ENCODE peak calls at places on chromosomes 5 and 9, in seven cellular contexts. One of them, this sample, is unnamed.

GRCh38 chr5:152349683-152350526 is 55.2 kb downstream of the NMUR2 start:
- DNase-seq in A549: peak; percentile 24
- DNase-seq in HS-27A: no peak
- DNase-seq in ecto neural progenitor cell: peak; percentile 58
- DNase-seq in posterior vena cava: peak; percentile 71
- DNase-seq in activated CD4-positive, CD25-positive, alpha-beta regulatory T cell treated with anti-CD3 and anti-CD28 coated beads, Interleukin-2, amount 50 U/mL, for 72 hours: no peak
- DNase-seq in mesothelial cell of epicardium: peak; percentile 40
- DNase-seq in this sample: no peak

GRCh38 chr5:122492675-122493074 is 180.6 kb downstream of the SNCAIP start:
- DNase-seq in A549: peak; percentile 24
- DNase-seq in HS-27A: no peak
- DNase-seq in ecto neural progenitor cell: no peak
- DNase-seq in posterior vena cava: no peak
- DNase-seq in activated CD4-positive, CD25-positive, alpha-beta regulatory T cell treated with anti-CD3 and anti-CD28 coated beads, Interleukin-2, amount 50 U/mL, for 72 hours: no peak
- DNase-seq in mesothelial cell of epicardium: no peak
- DNase-seq in this sample: no peak

GRCh38 chr5:151208481-151208914 is 15.4 kb downstream of the CCDC69 start:
- DNase-seq in A549: no peak
- DNase-seq in HS-27A: no peak
- DNase-seq in ecto neural progenitor cell: no peak
- DNase-seq in posterior vena cava: peak; percentile 78
- DNase-seq in activated CD4-positive, CD25-positive, alpha-beta regulatory T cell treated with anti-CD3 and anti-CD28 coated beads, Interleukin-2, amount 50 U/mL, for 72 hours: no peak
- DNase-seq in mesothelial cell of epicardium: no peak
- DNase-seq in this sample: no peak

GRCh38 chr9:72592501-72593403 is 71.3 kb downstream of the TMC1 start:
- DNase-seq in A549: peak; percentile 78
- DNase-seq in HS-27A: no peak
- DNase-seq in ecto neural progenitor cell: no peak
- DNase-seq in posterior vena cava: no peak
- DNase-seq in activated CD4-positive, CD25-positive, alpha-beta regulatory T cell treated with anti-CD3 and anti-CD28 coated beads, Interleukin-2, amount 50 U/mL, for 72 hours: no peak
- DNase-seq in mesothelial cell of epicardium: no peak
- DNase-seq in this sample: no peak

GRCh38 chr5:1514027-1514818 is 9.5 kb downstream of the LPCAT1 start:
- DNase-seq in A549: no peak
- DNase-seq in HS-27A: no peak
- DNase-seq in ecto neural progenitor cell: no peak
- DNase-seq in posterior vena cava: peak; percentile 76
- DNase-seq in activated CD4-positive, CD25-positive, alpha-beta regulatory T cell treated with anti-CD3 and anti-CD28 coated beads, Interleukin-2, amount 50 U/mL, for 72 hours: peak; percentile 14
- DNase-seq in mesothelial cell of epicardium: peak; percentile 38
- DNase-seq in this sample: peak; percentile 59

GRCh38 chr5:142819292-142819691 is 49.1 kb downstream of the ARHGAP26 start:
- DNase-seq in A549: no peak
- DNase-seq in HS-27A: no peak
- DNase-seq in ecto neural progenitor cell: no peak
- DNase-seq in posterior vena cava: no peak
- DNase-seq in activated CD4-positive, CD25-positive, alpha-beta regulatory T cell treated with anti-CD3 and anti-CD28 coated beads, Interleukin-2, amount 50 U/mL, for 72 hours: no peak
- DNase-seq in mesothelial cell of epicardium: no peak
- DNase-seq in this sample: no peak

GRCh38 chr5:34411470-34412346 is 244.4 kb upstream of the RAI14 start:
- DNase-seq in A549: no peak
- DNase-seq in HS-27A: no peak
- DNase-seq in ecto neural progenitor cell: no peak
- DNase-seq in posterior vena cava: no peak
- DNase-seq in activated CD4-positive, CD25-positive, alpha-beta regulatory T cell treated with anti-CD3 and anti-CD28 coated beads, Interleukin-2, amount 50 U/mL, for 72 hours: no peak
- DNase-seq in mesothelial cell of epicardium: no peak
- DNase-seq in this sample: no peak

GRCh38 chr5:36108758-36109245 is 42.1 kb upstream of the UGT3A2 start:
- DNase-seq in A549: no peak
- DNase-seq in HS-27A: no peak
- DNase-seq in ecto neural progenitor cell: no peak
- DNase-seq in posterior vena cava: no peak
- DNase-seq in activated CD4-positive, CD25-positive, alpha-beta regulatory T cell treated with anti-CD3 and anti-CD28 coated beads, Interleukin-2, amount 50 U/mL, for 72 hours: no peak
- DNase-seq in mesothelial cell of epicardium: no peak
- DNase-seq in this sample: no peak

GRCh38 chr5:132446621-132447020 is 44.0 kb downstream of the IRF1 start:
- DNase-seq in A549: no peak
- DNase-seq in HS-27A: no peak
- DNase-seq in ecto neural progenitor cell: no peak
- DNase-seq in posterior vena cava: peak; percentile 90
- DNase-seq in activated CD4-positive, CD25-positive, alpha-beta regulatory T cell treated with anti-CD3 and anti-CD28 coated beads, Interleukin-2, amount 50 U/mL, for 72 hours: no peak
- DNase-seq in mesothelial cell of epicardium: no peak
- DNase-seq in this sample: no peak

GRCh38 chr9:124473310-124473709 is 23.1 kb downstream of the ADGRD2 start:
- DNase-seq in A549: no peak
- DNase-seq in HS-27A: no peak
- DNase-seq in ecto neural progenitor cell: no peak
- DNase-seq in posterior vena cava: no peak
- DNase-seq in activated CD4-positive, CD25-positive, alpha-beta regulatory T cell treated with anti-CD3 and anti-CD28 coated beads, Interleukin-2, amount 50 U/mL, for 72 hours: no peak
- DNase-seq in mesothelial cell of epicardium: no peak
- DNase-seq in this sample: no peak

GRCh38 chr9:110183208-110184145 is 24.5 kb downstream of the C9orf152 start:
- DNase-seq in A549: peak; percentile 82
- DNase-seq in HS-27A: peak; percentile 26
- DNase-seq in ecto neural progenitor cell: peak; percentile 65
- DNase-seq in posterior vena cava: no peak
- DNase-seq in activated CD4-positive, CD25-positive, alpha-beta regulatory T cell treated with anti-CD3 and anti-CD28 coated beads, Interleukin-2, amount 50 U/mL, for 72 hours: peak; percentile 38
- DNase-seq in mesothelial cell of epicardium: peak; percentile 64
- DNase-seq in this sample: no peak

GRCh38 chr9:113581865-113582697 is 118.6 kb downstream of the RGS3 start:
- DNase-seq in A549: no peak
- DNase-seq in HS-27A: no peak
- DNase-seq in ecto neural progenitor cell: no peak
- DNase-seq in posterior vena cava: peak; percentile 93
- DNase-seq in activated CD4-positive, CD25-positive, alpha-beta regulatory T cell treated with anti-CD3 and anti-CD28 coated beads, Interleukin-2, amount 50 U/mL, for 72 hours: peak; percentile 60
- DNase-seq in mesothelial cell of epicardium: no peak
- DNase-seq in this sample: peak; percentile 95

GRCh38 chr5:173880306-173880985 is 7.7 kb upstream of the CPEB4 start:
- DNase-seq in A549: peak; percentile 33
- DNase-seq in HS-27A: peak; percentile 29
- DNase-seq in ecto neural progenitor cell: no peak
- DNase-seq in posterior vena cava: no peak
- DNase-seq in activated CD4-positive, CD25-positive, alpha-beta regulatory T cell treated with anti-CD3 and anti-CD28 coated beads, Interleukin-2, amount 50 U/mL, for 72 hours: no peak
- DNase-seq in mesothelial cell of epicardium: no peak
- DNase-seq in this sample: no peak

GRCh38 chr5:55533806-55534435 is 843 bp downstream of the PLPP1 start:
- DNase-seq in A549: peak; percentile 45
- DNase-seq in HS-27A: no peak
- DNase-seq in ecto neural progenitor cell: peak; percentile 81
- DNase-seq in posterior vena cava: no peak
- DNase-seq in activated CD4-positive, CD25-positive, alpha-beta regulatory T cell treated with anti-CD3 and anti-CD28 coated beads, Interleukin-2, amount 50 U/mL, for 72 hours: no peak
- DNase-seq in mesothelial cell of epicardium: peak; percentile 68
- DNase-seq in this sample: no peak

GRCh38 chr9:134355561-134356278 is 29.5 kb downstream of the RXRA start:
- DNase-seq in A549: no peak
- DNase-seq in HS-27A: no peak
- DNase-seq in ecto neural progenitor cell: no peak
- DNase-seq in posterior vena cava: no peak
- DNase-seq in activated CD4-positive, CD25-positive, alpha-beta regulatory T cell treated with anti-CD3 and anti-CD28 coated beads, Interleukin-2, amount 50 U/mL, for 72 hours: no peak
- DNase-seq in mesothelial cell of epicardium: no peak
- DNase-seq in this sample: no peak

GRCh38 chr9:76159288-76159926 is 234.8 kb downstream of the RFK start:
- DNase-seq in A549: no peak
- DNase-seq in HS-27A: no peak
- DNase-seq in ecto neural progenitor cell: no peak
- DNase-seq in posterior vena cava: no peak
- DNase-seq in activated CD4-positive, CD25-positive, alpha-beta regulatory T cell treated with anti-CD3 and anti-CD28 coated beads, Interleukin-2, amount 50 U/mL, for 72 hours: no peak
- DNase-seq in mesothelial cell of epicardium: no peak
- DNase-seq in this sample: no peak

GRCh38 chr9:2320126-2320525 is 301.5 kb upstream of the VLDLR start:
- DNase-seq in A549: no peak
- DNase-seq in HS-27A: no peak
- DNase-seq in ecto neural progenitor cell: no peak
- DNase-seq in posterior vena cava: no peak
- DNase-seq in activated CD4-positive, CD25-positive, alpha-beta regulatory T cell treated with anti-CD3 and anti-CD28 coated beads, Interleukin-2, amount 50 U/mL, for 72 hours: no peak
- DNase-seq in mesothelial cell of epicardium: no peak
- DNase-seq in this sample: no peak

GRCh38 chr9:132144708-132145365 is 17.0 kb upstream of the NTNG2 start:
- DNase-seq in A549: peak; percentile 38
- DNase-seq in HS-27A: no peak
- DNase-seq in ecto neural progenitor cell: no peak
- DNase-seq in posterior vena cava: no peak
- DNase-seq in activated CD4-positive, CD25-positive, alpha-beta regulatory T cell treated with anti-CD3 and anti-CD28 coated beads, Interleukin-2, amount 50 U/mL, for 72 hours: no peak
- DNase-seq in mesothelial cell of epicardium: no peak
- DNase-seq in this sample: peak; percentile 1

GRCh38 chr9:114688892-114689291 is 6.9 kb upstream of the TEX48 start:
- DNase-seq in A549: no peak
- DNase-seq in HS-27A: no peak
- DNase-seq in ecto neural progenitor cell: no peak
- DNase-seq in posterior vena cava: no peak
- DNase-seq in activated CD4-positive, CD25-positive, alpha-beta regulatory T cell treated with anti-CD3 and anti-CD28 coated beads, Interleukin-2, amount 50 U/mL, for 72 hours: no peak
- DNase-seq in mesothelial cell of epicardium: no peak
- DNase-seq in this sample: no peak

GRCh38 chr5:491119-491855 is 33.0 kb downstream of the SLC9A3 start:
- DNase-seq in A549: no peak
- DNase-seq in HS-27A: no peak
- DNase-seq in ecto neural progenitor cell: no peak
- DNase-seq in posterior vena cava: no peak
- DNase-seq in activated CD4-positive, CD25-positive, alpha-beta regulatory T cell treated with anti-CD3 and anti-CD28 coated beads, Interleukin-2, amount 50 U/mL, for 72 hours: no peak
- DNase-seq in mesothelial cell of epicardium: no peak
- DNase-seq in this sample: no peak

GRCh38 chr5:34758514-34758913 is 80.5 kb upstream of the TTC23L start:
- DNase-seq in A549: no peak
- DNase-seq in HS-27A: no peak
- DNase-seq in ecto neural progenitor cell: no peak
- DNase-seq in posterior vena cava: no peak
- DNase-seq in activated CD4-positive, CD25-positive, alpha-beta regulatory T cell treated with anti-CD3 and anti-CD28 coated beads, Interleukin-2, amount 50 U/mL, for 72 hours: no peak
- DNase-seq in mesothelial cell of epicardium: no peak
- DNase-seq in this sample: no peak

GRCh38 chr9:97518909-97519307 is 17.4 kb downstream of the TMOD1 start:
- DNase-seq in A549: peak; percentile 79
- DNase-seq in HS-27A: no peak
- DNase-seq in ecto neural progenitor cell: no peak
- DNase-seq in posterior vena cava: peak; percentile 91
- DNase-seq in activated CD4-positive, CD25-positive, alpha-beta regulatory T cell treated with anti-CD3 and anti-CD28 coated beads, Interleukin-2, amount 50 U/mL, for 72 hours: no peak
- DNase-seq in mesothelial cell of epicardium: no peak
- DNase-seq in this sample: peak; percentile 79

GRCh38 chr5:86623785-86624483 is 6.2 kb downstream of the COX7C start:
- DNase-seq in A549: no peak
- DNase-seq in HS-27A: no peak
- DNase-seq in ecto neural progenitor cell: no peak
- DNase-seq in posterior vena cava: no peak
- DNase-seq in activated CD4-positive, CD25-positive, alpha-beta regulatory T cell treated with anti-CD3 and anti-CD28 coated beads, Interleukin-2, amount 50 U/mL, for 72 hours: no peak
- DNase-seq in mesothelial cell of epicardium: no peak
- DNase-seq in this sample: no peak

GRCh38 chr5:149381986-149382338 is 2.9 kb upstream of the IL17B start:
- DNase-seq in A549: peak; percentile 68
- DNase-seq in HS-27A: no peak
- DNase-seq in ecto neural progenitor cell: peak; percentile 93
- DNase-seq in posterior vena cava: peak; percentile 94
- DNase-seq in activated CD4-positive, CD25-positive, alpha-beta regulatory T cell treated with anti-CD3 and anti-CD28 coated beads, Interleukin-2, amount 50 U/mL, for 72 hours: peak; percentile 77
- DNase-seq in mesothelial cell of epicardium: peak; percentile 88
- DNase-seq in this sample: peak; percentile 90

GRCh38 chr5:33180900-33181299 is 259.9 kb upstream of the TARS1 start:
- DNase-seq in A549: peak; percentile 52
- DNase-seq in HS-27A: peak; percentile 61
- DNase-seq in ecto neural progenitor cell: no peak
- DNase-seq in posterior vena cava: no peak
- DNase-seq in activated CD4-positive, CD25-positive, alpha-beta regulatory T cell treated with anti-CD3 and anti-CD28 coated beads, Interleukin-2, amount 50 U/mL, for 72 hours: no peak
- DNase-seq in mesothelial cell of epicardium: no peak
- DNase-seq in this sample: no peak

GRCh38 chr9:22446589-22446949 is at the start of gene DMRTA1:
- DNase-seq in A549: peak; percentile 74
- DNase-seq in HS-27A: peak; percentile 40
- DNase-seq in ecto neural progenitor cell: peak; percentile 90
- DNase-seq in posterior vena cava: peak; percentile 92
- DNase-seq in activated CD4-positive, CD25-positive, alpha-beta regulatory T cell treated with anti-CD3 and anti-CD28 coated beads, Interleukin-2, amount 50 U/mL, for 72 hours: no peak
- DNase-seq in mesothelial cell of epicardium: peak; percentile 77
- DNase-seq in this sample: peak; percentile 90

GRCh38 chr9:36808246-36808645 is 225.8 kb downstream of the PAX5 start:
- DNase-seq in A549: no peak
- DNase-seq in HS-27A: no peak
- DNase-seq in ecto neural progenitor cell: no peak
- DNase-seq in posterior vena cava: no peak
- DNase-seq in activated CD4-positive, CD25-positive, alpha-beta regulatory T cell treated with anti-CD3 and anti-CD28 coated beads, Interleukin-2, amount 50 U/mL, for 72 hours: no peak
- DNase-seq in mesothelial cell of epicardium: no peak
- DNase-seq in this sample: no peak

GRCh38 chr5:35067985-35068384 is 20.2 kb upstream of the AGXT2 start:
- DNase-seq in A549: no peak
- DNase-seq in HS-27A: no peak
- DNase-seq in ecto neural progenitor cell: no peak
- DNase-seq in posterior vena cava: no peak
- DNase-seq in activated CD4-positive, CD25-positive, alpha-beta regulatory T cell treated with anti-CD3 and anti-CD28 coated beads, Interleukin-2, amount 50 U/mL, for 72 hours: no peak
- DNase-seq in mesothelial cell of epicardium: no peak
- DNase-seq in this sample: no peak

GRCh38 chr5:6525910-6526309 is 77.3 kb downstream of the UBE2QL1 start:
- DNase-seq in A549: peak; percentile 38
- DNase-seq in HS-27A: no peak
- DNase-seq in ecto neural progenitor cell: peak; percentile 62
- DNase-seq in posterior vena cava: no peak
- DNase-seq in activated CD4-positive, CD25-positive, alpha-beta regulatory T cell treated with anti-CD3 and anti-CD28 coated beads, Interleukin-2, amount 50 U/mL, for 72 hours: no peak
- DNase-seq in mesothelial cell of epicardium: no peak
- DNase-seq in this sample: no peak

GRCh38 chr9:110950041-110950645 is 88.1 kb downstream of the LPAR1 start:
- DNase-seq in A549: no peak
- DNase-seq in HS-27A: no peak
- DNase-seq in ecto neural progenitor cell: no peak
- DNase-seq in posterior vena cava: no peak
- DNase-seq in activated CD4-positive, CD25-positive, alpha-beta regulatory T cell treated with anti-CD3 and anti-CD28 coated beads, Interleukin-2, amount 50 U/mL, for 72 hours: no peak
- DNase-seq in mesothelial cell of epicardium: no peak
- DNase-seq in this sample: no peak

GRCh38 chr9:80492221-80492620 is 920.5 kb downstream of the TLE4 start:
- DNase-seq in A549: no peak
- DNase-seq in HS-27A: no peak
- DNase-seq in ecto neural progenitor cell: no peak
- DNase-seq in posterior vena cava: no peak
- DNase-seq in activated CD4-positive, CD25-positive, alpha-beta regulatory T cell treated with anti-CD3 and anti-CD28 coated beads, Interleukin-2, amount 50 U/mL, for 72 hours: no peak
- DNase-seq in mesothelial cell of epicardium: no peak
- DNase-seq in this sample: no peak

GRCh38 chr5:141747646-141748229 is 65.7 kb upstream of the ARAP3 start:
- DNase-seq in A549: no peak
- DNase-seq in HS-27A: no peak
- DNase-seq in ecto neural progenitor cell: no peak
- DNase-seq in posterior vena cava: no peak
- DNase-seq in activated CD4-positive, CD25-positive, alpha-beta regulatory T cell treated with anti-CD3 and anti-CD28 coated beads, Interleukin-2, amount 50 U/mL, for 72 hours: no peak
- DNase-seq in mesothelial cell of epicardium: no peak
- DNase-seq in this sample: no peak

GRCh38 chr5:172412724-172413260 is 41.5 kb downstream of the SH3PXD2B start:
- DNase-seq in A549: no peak
- DNase-seq in HS-27A: no peak
- DNase-seq in ecto neural progenitor cell: no peak
- DNase-seq in posterior vena cava: peak; percentile 98
- DNase-seq in activated CD4-positive, CD25-positive, alpha-beta regulatory T cell treated with anti-CD3 and anti-CD28 coated beads, Interleukin-2, amount 50 U/mL, for 72 hours: no peak
- DNase-seq in mesothelial cell of epicardium: no peak
- DNase-seq in this sample: peak; percentile 93

GRCh38 chr9:135299239-135299590 is 180.4 kb upstream of the PPP1R26 start:
- DNase-seq in A549: no peak
- DNase-seq in HS-27A: no peak
- DNase-seq in ecto neural progenitor cell: peak; percentile 39
- DNase-seq in posterior vena cava: no peak
- DNase-seq in activated CD4-positive, CD25-positive, alpha-beta regulatory T cell treated with anti-CD3 and anti-CD28 coated beads, Interleukin-2, amount 50 U/mL, for 72 hours: no peak
- DNase-seq in mesothelial cell of epicardium: peak; percentile 29
- DNase-seq in this sample: peak; percentile 29